ENCODE peak calls at places on chromosomes 16 and 17, in nine cellular contexts. K, N, Y, U, G, I, W, C and R are unnamed samples.

GRCh38 chr17:48177816-48178215 is 70.2 kb downstream of the SNX11 start:
- DNase-seq in K (no peak), N (no peak), Y (no peak), U (no peak), G (no peak), I (no peak), W (no peak), C (no peak), R (no peak)

GRCh38 chr17:44353656-44354331 is 8.7 kb downstream of the GRN start:
- DNase-seq in K (peak), N (no peak), Y (no peak), U (no peak), G (no peak), I (peak), W (no peak), C (no peak), R (peak)

GRCh38 chr17:47685556-47686275 is 8.2 kb upstream of the TBKBP1 start:
- DNase-seq in K (no peak), N (no peak), Y (no peak), U (no peak), G (no peak), I (no peak), W (no peak), C (no peak), R (no peak)

GRCh38 chr16:89098767-89099430 is 5.2 kb downstream of the ACSF3 start:
- DNase-seq in K (no peak), N (no peak), Y (no peak), U (no peak), G (no peak), I (no peak), W (no peak), C (no peak), R (no peak)

GRCh38 chr16:85350146-85350728 is 238.0 kb upstream of the CIBAR2 start:
- DNase-seq in K (peak), N (no peak), Y (no peak), U (no peak), G (no peak), I (no peak), W (no peak), C (no peak), R (no peak)

GRCh38 chr16:57998484-57998883 is 2.0 kb downstream of the ZNF319 start:
- DNase-seq in K (peak), N (no peak), Y (peak), U (peak), G (no peak), I (no peak), W (peak), C (no peak), R (peak)

GRCh38 chr16:80694950-80695471 is 109.4 kb downstream of the CDYL2 start:
- DNase-seq in K (no peak), N (no peak), Y (no peak), U (no peak), G (no peak), I (no peak), W (no peak), C (no peak), R (no peak)

GRCh38 chr17:58595194-58595792 is 80.9 kb upstream of the MTMR4 start:
- DNase-seq in K (no peak), N (no peak), Y (peak), U (no peak), G (no peak), I (no peak), W (no peak), C (peak), R (peak)

GRCh38 chr17:40418428-40418706 is 671 bp upstream of the TOP2A start:
- DNase-seq in K (no peak), N (no peak), Y (no peak), U (no peak), G (no peak), I (no peak), W (no peak), C (no peak), R (no peak)

GRCh38 chr16:72172105-72173034 is at the start of gene PMFBP1:
- DNase-seq in K (no peak), N (no peak), Y (peak), U (peak), G (peak), I (no peak), W (no peak), C (peak), R (peak)

GRCh38 chr17:41026668-41027471 is at the start of gene KRTAP1-5:
- DNase-seq in K (no peak), N (no peak), Y (no peak), U (no peak), G (no peak), I (no peak), W (no peak), C (no peak), R (no peak)

GRCh38 chr17:63116228-63116627 is 150.2 kb downstream of the TANC2 start:
- DNase-seq in K (no peak), N (no peak), Y (peak), U (no peak), G (peak), I (no peak), W (no peak), C (no peak), R (no peak)

GRCh38 chr16:67846063-67846319 is 742 bp upstream of the NUTF2 start:
- DNase-seq in K (no peak), N (no peak), Y (no peak), U (no peak), G (no peak), I (no peak), W (no peak), C (no peak), R (no peak)

GRCh38 chr17:34567665-34568064 is 11.7 kb upstream of the TMEM132E start:
- DNase-seq in K (no peak), N (no peak), Y (no peak), U (no peak), G (no peak), I (no peak), W (no peak), C (no peak), R (no peak)

GRCh38 chr17:58630883-58631522 is 60.8 kb downstream of the TEX14 start:
- DNase-seq in K (peak), N (no peak), Y (no peak), U (no peak), G (no peak), I (peak), W (peak), C (peak), R (peak)

GRCh38 chr16:56424791-56425438 is 430 bp downstream of the AMFR start:
- DNase-seq in K (no peak), N (no peak), Y (no peak), U (peak), G (peak), I (peak), W (peak), C (peak), R (peak)

GRCh38 chr17:44786551-44787081 is 27.8 kb downstream of the ADAM11 start:
- DNase-seq in K (no peak), N (no peak), Y (no peak), U (peak), G (no peak), I (no peak), W (no peak), C (no peak), R (no peak)

GRCh38 chr17:12438813-12439586 is 226.7 kb upstream of the MYOCD start:
- DNase-seq in K (no peak), N (no peak), Y (no peak), U (no peak), G (peak), I (no peak), W (no peak), C (no peak), R (peak)

GRCh38 chr17:31491794-31492171 is 100.3 kb downstream of the RAB11FIP4 start:
- DNase-seq in K (no peak), N (no peak), Y (no peak), U (no peak), G (no peak), I (no peak), W (no peak), C (no peak), R (no peak)

DNA sequence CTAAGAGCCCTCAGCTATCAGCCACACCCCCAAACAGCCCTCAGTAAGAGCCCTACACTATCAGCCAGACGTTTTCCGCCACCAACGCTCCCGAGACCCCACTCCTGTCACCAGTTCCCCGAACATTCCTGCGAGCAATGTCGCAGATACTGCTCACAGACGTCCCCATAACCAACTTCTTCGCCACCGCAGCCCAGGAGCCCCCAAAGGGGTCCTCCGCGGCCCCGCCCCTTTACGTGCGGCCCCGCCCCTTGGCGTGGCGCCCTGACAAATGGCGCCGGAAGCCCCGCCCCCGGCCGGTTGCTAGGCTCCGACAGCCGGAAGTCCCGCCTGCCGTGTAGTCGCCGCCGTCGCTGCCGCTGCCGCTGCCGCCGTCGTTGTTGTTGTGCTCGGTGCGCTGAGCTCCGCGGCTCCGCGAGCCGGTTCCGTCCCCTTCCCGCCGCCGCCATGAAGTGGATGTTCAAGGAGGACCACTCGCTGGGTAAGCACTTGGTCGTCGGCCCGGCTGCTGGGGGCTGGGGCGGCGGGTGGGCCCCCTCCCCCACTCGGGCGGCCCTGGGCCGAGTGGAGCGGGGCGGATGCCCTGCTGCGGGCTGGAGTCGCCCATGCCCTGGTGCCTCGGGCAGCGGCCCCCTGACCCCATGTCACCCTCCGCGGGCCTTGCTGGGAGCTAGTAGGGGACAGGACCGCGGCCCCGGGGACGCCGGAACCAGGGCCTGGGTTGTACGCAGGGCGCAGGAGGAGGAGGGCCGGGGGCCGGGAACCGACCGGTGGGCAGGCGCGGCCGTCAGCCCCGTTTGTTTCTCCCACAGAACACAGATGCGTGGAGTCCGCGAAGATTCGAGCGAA is at the start of gene GABARAPL2:
- DNase-seq in K (peak), N (peak), Y (peak), U (peak), G (peak), I (peak), W (peak), C (peak), R (peak)
- TF ChIP-seq POLR2A in K (no peak), N (peak), Y (peak), U (peak), G (peak), I (peak), W (peak), C (peak), R (peak)

GRCh38 chr17:61406871-61407210 is 7.2 kb downstream of the TBX2 start:
- DNase-seq in K (no peak), N (peak), Y (no peak), U (no peak), G (no peak), I (no peak), W (no peak), C (peak), R (no peak)
- TF ChIP-seq POLR2A in K (no peak), N (no peak), Y (no peak), U (no peak), G (no peak), I (no peak), W (no peak), C (no peak), R (no peak)

GRCh38 chr17:73201215-73202069 is 8.6 kb downstream of the COG1 start:
- DNase-seq in K (no peak), N (no peak), Y (no peak), U (peak), G (peak), I (peak), W (peak), C (no peak), R (no peak)
- TF ChIP-seq POLR2A in K (no peak), N (no peak), Y (no peak), U (no peak), G (no peak), I (no peak), W (no peak), C (no peak), R (no peak)

DNA sequence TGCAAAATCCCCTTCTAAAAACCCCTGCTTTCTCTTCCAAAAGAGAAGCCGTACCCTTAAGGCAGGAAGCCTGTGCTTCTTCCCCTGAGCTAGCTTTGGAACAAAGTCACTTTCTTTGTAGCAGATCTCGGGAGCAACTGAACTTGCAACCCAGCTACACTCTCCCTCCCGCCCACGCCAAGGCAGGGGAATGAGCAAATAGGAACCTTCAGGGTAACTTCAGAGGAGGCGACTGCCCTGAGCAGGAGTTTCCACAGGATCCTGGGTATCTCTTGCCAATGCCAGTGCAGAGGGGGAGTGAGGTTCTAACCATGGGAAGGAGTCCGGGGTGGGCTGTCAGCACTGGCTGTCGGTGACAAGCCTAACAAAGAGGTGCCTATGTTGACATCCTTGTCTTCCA is 5.9 kb upstream of the PIRT start:
- DNase-seq in K (peak), N (no peak), Y (no peak), U (no peak), G (no peak), I (no peak), W (no peak), C (no peak), R (peak)
- TF ChIP-seq POLR2A in K (no peak), N (no peak), Y (no peak), U (no peak), G (no peak), I (no peak), W (no peak), C (no peak), R (no peak)

GRCh38 chr17:67377727-67378443 is 804 bp downstream of the PITPNC1 start:
- DNase-seq in K (peak), N (peak), Y (peak), U (peak), G (peak), I (peak), W (peak), C (peak), R (peak)
- TF ChIP-seq POLR2A in K (no peak), N (no peak), Y (no peak), U (no peak), G (no peak), I (no peak), W (no peak), C (no peak), R (no peak)

GRCh38 chr16:804193-805048 is 3.9 kb upstream of the GNG13 start:
- DNase-seq in K (no peak), N (no peak), Y (no peak), U (no peak), G (no peak), I (no peak), W (no peak), C (no peak), R (no peak)
- TF ChIP-seq POLR2A in K (no peak), N (no peak), Y (no peak), U (no peak), G (peak), I (no peak), W (no peak), C (no peak), R (no peak)